ENCODE peak calls at places on chromosomes 2 and 18, in six cellular contexts. B is IMR-90, G is mesenchymal stem cell, F is trophoblast cell, L is H1, V is neuronal stem cell. M is an unnamed sample.

GRCh38 chr2:70664525-70664924 is 103.5 kb downstream of the ADD2 start:
- DNase-seq in F (no peak), G (no peak), B (no peak), L (no peak), V (no peak), M (no peak)

GRCh38 chr2:15967415-15968279 is 27.3 kb downstream of the MYCN start:
- DNase-seq in L (no peak), G (no peak), V (no peak), B (no peak), F (no peak), M (no peak)

GRCh38 chr2:77552956-77553355 is 30.8 kb upstream of the LRRTM4 start:
- DNase-seq in L (no peak), F (no peak), B (no peak), V (peak; percentile 32), G (peak; percentile 15), M (no peak)

GRCh38 chr18:8063733-8064132 is 496.6 kb downstream of the PTPRM start:
- DNase-seq in B (no peak), L (no peak), V (no peak), F (no peak), G (no peak), M (peak; percentile 22)

GRCh38 chr2:234954551-234954992 is 2.8 kb downstream of the SH3BP4 start:
- DNase-seq in B (peak; percentile 64), G (peak; percentile 59), F (no peak), V (no peak), L (no peak), M (peak; percentile 48)

GRCh38 chr2:128727914-128728313 is 409.2 kb upstream of the HS6ST1 start:
- DNase-seq in B (peak; percentile 89), V (no peak), G (peak; percentile 95), F (peak; percentile 33), L (no peak), M (no peak)

GRCh38 chr2:237732790-237733349 is 65.7 kb upstream of the RBM44 start:
- DNase-seq in F (no peak), V (no peak), G (peak; percentile 50), B (no peak), L (no peak), M (peak; percentile 45)

GRCh38 chr18:46917108-46917807 is at the start of the genes KATNAL2 and PIAS2:
- DNase-seq in L (peak; percentile 21), F (peak; percentile 41), V (peak; percentile 73), G (peak; percentile 72), B (peak; percentile 58), M (peak; percentile 76)

GRCh38 chr2:236663267-236663666 is 93.6 kb downstream of the ACKR3 start:
- DNase-seq in V (no peak), B (no peak), L (no peak), G (no peak), F (no peak), M (no peak)

GRCh38 chr2:127626175-127626574 is 19.8 kb upstream of the GPR17 start:
- DNase-seq in V (no peak), B (no peak), L (no peak), F (no peak), G (no peak), M (no peak)

GRCh38 chr2:127624321-127625145 is 21.4 kb upstream of the GPR17 start:
- DNase-seq in V (no peak), G (no peak), F (no peak), L (no peak), B (no peak), M (no peak)

GRCh38 chr2:127626917-127627739 is 18.8 kb upstream of the GPR17 start:
- DNase-seq in F (no peak), V (no peak), B (no peak), G (no peak), L (no peak), M (no peak)

GRCh38 chr2:127623388-127624320 is 22.3 kb upstream of the GPR17 start:
- DNase-seq in V (no peak), F (no peak), B (peak; percentile 64), G (peak; percentile 37), L (no peak), M (no peak)

GRCh38 chr2:127625146-127625943 is 20.6 kb upstream of the GPR17 start:
- DNase-seq in B (no peak), G (no peak), V (no peak), L (no peak), F (no peak), M (no peak)
- H2AK5ac ChIP-seq in B (no peak overlapping the region), G (no peak overlapping the region), V (peak overlapping the region; percentile 82), L (no peak overlapping the region), F (no peak overlapping the region), M (no peak overlapping the region)

GRCh38 chr2:33077316-33077715 is 130.6 kb downstream of the LTBP1 start:
- DNase-seq in F (no peak), V (no peak), B (no peak), G (no peak), L (no peak), M (no peak)
- H2BK5ac ChIP-seq in F (no peak overlapping the region), V (no peak overlapping the region), B (no peak overlapping the region), G (no peak overlapping the region), L (no peak overlapping the region), M (no peak overlapping the region)

GRCh38 chr2:101515512-101515911 is 40.6 kb upstream of the RFX8 start:
- DNase-seq in B (peak; percentile 73), F (no peak), G (peak; percentile 24), L (no peak), V (no peak), M (no peak)

GRCh38 chr2:101517753-101518152 is 42.8 kb upstream of the RFX8 start:
- DNase-seq in B (peak; percentile 65), F (no peak), G (peak; percentile 74), L (no peak), V (no peak), M (no peak)

GRCh38 chr2:101516349-101516748 is 41.4 kb upstream of the RFX8 start:
- DNase-seq in F (no peak), V (no peak), L (no peak), B (no peak), G (no peak), M (no peak)

GRCh38 chr2:101518470-101519172 is 43.7 kb upstream of the RFX8 start:
- DNase-seq in V (peak; percentile 11), G (peak; percentile 59), L (no peak), B (peak; percentile 50), F (no peak), M (peak; percentile 77)

GRCh38 chr2:101516833-101517690 is 42.1 kb upstream of the RFX8 start:
- DNase-seq in V (no peak), F (no peak), B (peak; percentile 94), L (no peak), G (peak; percentile 86), M (no peak)
- H3K4me3 ChIP-seq in V (no peak overlapping the region), F (no peak overlapping the region), B (no peak overlapping the region), L (no peak overlapping the region), G (no peak overlapping the region), M (no peak overlapping the region)

GRCh38 chr2:97957432-97958183 is 38.1 kb downstream of the TMEM131 start:
- DNase-seq in G (peak; percentile 29), V (no peak), F (no peak), L (no peak), B (peak; percentile 57), M (peak; percentile 16)
- H2AK5ac ChIP-seq in G (no peak overlapping the region), V (no peak overlapping the region), F (no peak overlapping the region), L (no peak overlapping the region), B (no peak overlapping the region), M (no peak overlapping the region)

DNA sequence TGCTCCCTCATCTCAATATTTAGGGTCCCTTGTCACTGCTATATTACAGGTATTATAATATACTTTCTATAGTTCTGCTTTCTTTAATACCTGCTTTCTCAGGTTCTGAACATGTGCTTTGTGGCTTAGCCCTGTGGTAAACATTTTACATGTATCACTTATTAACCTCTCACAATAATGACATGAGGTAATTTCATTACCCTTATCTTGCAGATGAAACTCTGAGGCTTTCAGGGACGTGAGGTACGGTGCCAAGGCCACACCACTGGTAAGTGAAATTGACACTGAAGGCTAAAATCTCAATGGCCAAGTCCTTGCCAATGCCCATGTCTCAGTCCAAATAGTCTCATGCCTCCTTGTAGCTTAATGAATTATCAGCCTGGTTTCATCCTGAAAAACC is 21.7 kb downstream of the LINC00305 start:
- DNase-seq in V (no peak), G (no peak), F (no peak), L (no peak), B (no peak), M (no peak)
- H2BK5ac ChIP-seq in V (no peak overlapping the region), G (no peak overlapping the region), F (no peak overlapping the region), L (peak overlapping the region; percentile 22), B (no peak overlapping the region), M (no peak overlapping the region)

GRCh38 chr2:160425394-160425793 is 68.2 kb downstream of the RBMS1 start:
- DNase-seq in V (no peak), B (peak; percentile 81), G (peak; percentile 70), F (no peak), L (no peak), M (no peak)
- H3K4me3 ChIP-seq in V (no peak overlapping the region), B (no peak overlapping the region), G (no peak overlapping the region), F (no peak overlapping the region), L (no peak overlapping the region), M (no peak overlapping the region)

DNA sequence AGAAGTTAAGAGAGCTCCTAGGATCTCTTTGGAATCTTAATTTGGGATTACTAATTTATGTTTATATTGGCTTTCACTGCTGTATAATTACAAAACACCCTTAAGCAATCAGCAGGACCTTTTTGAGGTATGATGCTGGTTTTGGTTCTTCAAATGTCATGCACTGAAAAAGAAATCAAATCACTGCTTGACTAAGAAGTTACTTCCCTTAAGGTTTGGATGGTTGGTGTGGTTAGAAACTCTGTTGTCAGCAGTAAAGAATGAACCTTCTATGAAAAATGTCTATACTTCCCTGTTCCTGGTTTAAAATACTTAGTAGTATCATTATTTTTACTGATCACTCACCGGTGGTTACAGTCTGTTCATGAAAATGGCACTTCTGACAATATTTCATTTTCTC is 5.5 kb downstream of the COLEC12 start:
- DNase-seq in L (no peak), V (no peak), F (no peak), G (no peak), B (peak; percentile 32), M (no peak)
- H2AK5ac ChIP-seq in L (no peak overlapping the region), V (no peak overlapping the region), F (no peak overlapping the region), G (no peak overlapping the region), B (no peak overlapping the region), M (no peak overlapping the region)

GRCh38 chr18:70366670-70367069 is 77.8 kb downstream of the SOCS6 start:
- DNase-seq in F (no peak), L (no peak), G (no peak), V (no peak), B (no peak), M (peak; percentile 64)
- H2BK5ac ChIP-seq in F (no peak overlapping the region), L (peak overlapping the region; percentile 69), G (no peak overlapping the region), V (no peak overlapping the region), B (peak overlapping the region; percentile 19), M (peak overlapping the region; percentile 95)

M was measured in mesendoderm.